ENCODE peak calls at places on chromosomes 3 and 15, in four cellular contexts. P, F, W and X are unnamed samples.

GRCh38 chr3:41169038-41169437 is 30.3 kb upstream of the CTNNB1 start:
- DNase-seq in W (no peak), F (no peak), P (no peak), X (no peak)

GRCh38 chr3:101677436-101678286 is 729 bp upstream of the ZBTB11 start:
- DNase-seq in F (no peak), P (no peak), W (no peak), X (no peak)

GRCh38 chr3:15094187-15094875 is 4.6 kb downstream of the RBSN start:
- DNase-seq in F (no peak), P (peak; percentile 16), W (no peak), X (no peak)

GRCh38 chr3:976021-976420 is 116.8 kb upstream of the CNTN6 start:
- DNase-seq in W (no peak), P (no peak), F (no peak), X (no peak)

GRCh38 chr3:59425942-59426341 is 376.1 kb upstream of the CFAP20DC start:
- DNase-seq in F (no peak), P (no peak), W (no peak), X (no peak)

GRCh38 chr15:45635191-45635638 is 386 bp downstream of the SQOR start:
- DNase-seq in P (peak; percentile 46), W (peak; percentile 83), F (peak; percentile 68), X (peak; percentile 69)

GRCh38 chr3:154122912-154123559 is 1.8 kb downstream of the ARHGEF26 start:
- DNase-seq in F (no peak), P (no peak), W (no peak), X (no peak)

GRCh38 chr3:190385835-190386688 is 1.9 kb upstream of the CLDN16 start:
- DNase-seq in W (no peak), P (peak; percentile 24), F (no peak), X (no peak)

GRCh38 chr15:89569090-89569745 is 6.1 kb upstream of the TICRR start:
- DNase-seq in W (no peak), F (no peak), P (no peak), X (no peak)

GRCh38 chr15:47402829-47403228 is 314.5 kb upstream of the SEMA6D start:
- DNase-seq in F (no peak), W (no peak), P (no peak), X (no peak)

GRCh38 chr3:142106536-142106935 is 42.8 kb downstream of the TFDP2 start:
- DNase-seq in F (no peak), P (no peak), W (no peak), X (no peak)

DNA sequence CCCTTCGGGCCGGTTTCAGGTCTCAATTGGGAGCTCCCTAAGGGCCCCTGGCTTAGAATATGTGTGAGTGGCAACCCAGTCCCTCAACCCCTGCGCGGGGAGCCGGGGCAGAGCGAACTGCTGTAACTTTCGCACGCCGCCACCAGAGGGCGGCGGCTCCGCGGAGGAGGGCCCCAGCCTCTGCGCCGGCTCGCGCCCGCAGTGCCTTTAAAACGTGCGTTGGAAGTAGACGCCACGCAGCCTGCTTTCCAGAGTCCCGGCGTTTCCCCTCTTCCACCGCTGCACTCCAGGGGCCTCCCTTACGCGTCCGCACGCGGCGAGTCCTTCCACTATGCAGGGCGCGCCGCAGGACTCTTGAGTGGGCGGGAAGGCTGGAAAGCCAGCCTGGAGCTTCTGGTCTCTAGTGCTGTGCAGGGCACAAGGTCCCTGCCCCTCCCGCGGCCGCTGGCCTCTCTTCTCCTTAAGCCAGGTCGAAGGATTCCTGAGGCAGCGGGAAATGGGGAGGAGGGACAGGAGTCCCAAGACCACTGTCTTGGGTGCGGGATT is 23.7 kb upstream of the RNU6-1 start:
- DNase-seq in F (peak; percentile 72), W (peak; percentile 73), P (peak; percentile 45), X (peak; percentile 79)
- H3K4me3 ChIP-seq in F (peak overlapping the region; percentile 54), W (peak overlapping the region; percentile 56), P (peak overlapping the region; percentile 20), X (peak overlapping the region; percentile 65)

GRCh38 chr3:150222190-150222548 is 185.9 kb upstream of the TSC22D2 start:
- DNase-seq in P (no peak), W (no peak), F (no peak), X (no peak)
- H3K4me1 ChIP-seq in P (peaks cover 9% of the 10 kb centered on the region), W (no peaks in the 10 kb centered on the region), F (no peaks in the 10 kb centered on the region), X (peaks cover 18% of the 10 kb centered on the region)

GRCh38 chr3:23926246-23926645 is 9.3 kb downstream of the RPL15 start:
- DNase-seq in F (no peak), W (no peak), P (no peak), X (no peak)

GRCh38 chr3:23928525-23928924 is 11.6 kb downstream of the RPL15 start:
- DNase-seq in F (no peak), W (no peak), P (no peak), X (no peak)

GRCh38 chr3:23931597-23931996 is 13.5 kb upstream of the NR1D2 start:
- DNase-seq in P (no peak), W (no peak), F (no peak), X (no peak)

GRCh38 chr3:23923786-23924185 is 6.9 kb downstream of the RPL15 start:
- DNase-seq in P (no peak), W (no peak), F (no peak), X (no peak)

GRCh38 chr3:23926736-23927135 is 9.8 kb downstream of the RPL15 start:
- DNase-seq in W (no peak), F (no peak), P (no peak), X (no peak)
- TF ChIP-seq CTCF in W (no peak), F (no peak), P (no peak), X (peak; percentile 22)

GRCh38 chr15:42359990-42360389 is 689 bp downstream of the CAPN3 start:
- DNase-seq in F (no peak), P (no peak), W (no peak), X (no peak)
- H3K4me3 ChIP-seq in F (no peak overlapping the region), P (no peak overlapping the region), W (no peak overlapping the region), X (no peak overlapping the region)

GRCh38 chr3:126749931-126750759 is 46.1 kb downstream of the CHCHD6 start:
- DNase-seq in W (no peak), P (no peak), F (no peak), X (no peak)

GRCh38 chr3:126748701-126749546 is 44.9 kb downstream of the CHCHD6 start:
- DNase-seq in W (no peak), P (no peak), F (no peak), X (no peak)

GRCh38 chr3:126750760-126751129 is 46.7 kb downstream of the CHCHD6 start:
- DNase-seq in F (no peak), W (no peak), P (no peak), X (no peak)

GRCh38 chr3:126747768-126748167 is 43.7 kb downstream of the CHCHD6 start:
- DNase-seq in F (no peak), W (no peak), P (no peak), X (no peak)

GRCh38 chr3:126749547-126749875 is 45.5 kb downstream of the CHCHD6 start:
- DNase-seq in W (no peak), F (no peak), P (no peak), X (no peak)
- H3K4me1 ChIP-seq in W (no peaks in the 10 kb centered on the region), F (no peaks in the 10 kb centered on the region), P (peaks cover 52% of the 10 kb centered on the region), X (peaks cover 68% of the 10 kb centered on the region)